ENCODE peak calls at places on chromosome 6, in five cellular contexts. One of them, this sample, is unnamed.
A peak's percentile ranks its signal among the peaks of the same experiment; 100 is the strongest.

GRCh38 chr6:149318581-149319286 is 1.2 kb downstream of the TAB2 start:
- DNase-seq in GM23338: peak; percentile 37
- DNase-seq in GDM1: no peak
- DNase-seq in Karpas-422: peak; percentile 51
- DNase-seq in ascending aorta: no peak
- DNase-seq in this sample: no peak

GRCh38 chr6:137646506-137646905 is 152.3 kb upstream of the OLIG3 start:
- DNase-seq in GDM1: no peak
- DNase-seq in Karpas-422: no peak
- DNase-seq in GM23338: no peak
- DNase-seq in ascending aorta: no peak
- DNase-seq in this sample: no peak

GRCh38 chr6:41441598-41442205 is 104.5 kb upstream of the FOXP4 start:
- DNase-seq in Karpas-422: no peak
- DNase-seq in GM23338: no peak
- DNase-seq in GDM1: no peak
- DNase-seq in ascending aorta: no peak
- DNase-seq in this sample: no peak

GRCh38 chr6:130981409-130981808 is 81.6 kb downstream of the EPB41L2 start:
- DNase-seq in GDM1: no peak
- DNase-seq in ascending aorta: no peak
- DNase-seq in Karpas-422: no peak
- DNase-seq in GM23338: no peak
- DNase-seq in this sample: no peak

GRCh38 chr6:129251669-129252376 is 368.9 kb downstream of the LAMA2 start:
- DNase-seq in GM23338: peak; percentile 82
- DNase-seq in Karpas-422: peak; percentile 81
- DNase-seq in ascending aorta: peak; percentile 64
- DNase-seq in GDM1: peak; percentile 18
- DNase-seq in this sample: peak; percentile 10

GRCh38 chr6:132357120-132357519 is 44.2 kb downstream of the MOXD1 start:
- DNase-seq in GDM1: no peak
- DNase-seq in ascending aorta: no peak
- DNase-seq in GM23338: no peak
- DNase-seq in Karpas-422: no peak
- DNase-seq in this sample: no peak

GRCh38 chr6:142356271-142356938 is 54.6 kb downstream of the ADGRG6 start:
- DNase-seq in GM23338: no peak
- DNase-seq in Karpas-422: no peak
- DNase-seq in GDM1: no peak
- DNase-seq in ascending aorta: no peak
- DNase-seq in this sample: no peak

GRCh38 chr6:7673063-7673536 is 52.8 kb upstream of the BMP6 start:
- DNase-seq in Karpas-422: no peak
- DNase-seq in GM23338: peak; percentile 87
- DNase-seq in GDM1: no peak
- DNase-seq in ascending aorta: no peak
- DNase-seq in this sample: no peak

GRCh38 chr6:41958022-41958856 is 16.6 kb upstream of the CCND3 start:
- DNase-seq in Karpas-422: no peak
- DNase-seq in ascending aorta: no peak
- DNase-seq in GDM1: no peak
- DNase-seq in GM23338: no peak
- DNase-seq in this sample: no peak

GRCh38 chr6:112600168-112600567 is 253.0 kb downstream of the RFPL4B start:
- DNase-seq in Karpas-422: no peak
- DNase-seq in GDM1: no peak
- DNase-seq in GM23338: no peak
- DNase-seq in ascending aorta: no peak
- DNase-seq in this sample: no peak

GRCh38 chr6:14070457-14070856 is 47.1 kb upstream of the CD83 start:
- DNase-seq in GM23338: no peak
- DNase-seq in ascending aorta: no peak
- DNase-seq in Karpas-422: no peak
- DNase-seq in GDM1: no peak
- DNase-seq in this sample: no peak

GRCh38 chr6:139028242-139028657 is 295 bp upstream of the ABRACL start:
- DNase-seq in GM23338: peak; percentile 92
- DNase-seq in ascending aorta: no peak
- DNase-seq in GDM1: no peak
- DNase-seq in Karpas-422: peak; percentile 72
- DNase-seq in this sample: no peak

GRCh38 chr6:141580988-141581387 is 551.7 kb upstream of the GJE1 start:
- DNase-seq in Karpas-422: no peak
- DNase-seq in ascending aorta: no peak
- DNase-seq in GDM1: no peak
- DNase-seq in GM23338: no peak
- DNase-seq in this sample: no peak

GRCh38 chr6:15148356-15149058 is 97.4 kb upstream of the JARID2 start:
- DNase-seq in GM23338: peak; percentile 50
- DNase-seq in ascending aorta: no peak
- DNase-seq in GDM1: no peak
- DNase-seq in Karpas-422: no peak
- DNase-seq in this sample: no peak

GRCh38 chr6:48078092-48078491 is 32.9 kb downstream of the PTCHD4 start:
- DNase-seq in Karpas-422: no peak
- DNase-seq in ascending aorta: no peak
- DNase-seq in GM23338: no peak
- DNase-seq in GDM1: no peak
- DNase-seq in this sample: no peak

GRCh38 chr6:31007694-31008093 is 2.6 kb upstream of the MUC22 start:
- DNase-seq in Karpas-422: no peak
- DNase-seq in ascending aorta: no peak
- DNase-seq in GDM1: no peak
- DNase-seq in GM23338: no peak
- DNase-seq in this sample: no peak

GRCh38 chr6:127547909-127548649 is 28.9 kb upstream of the C6orf58 start:
- DNase-seq in GDM1: no peak
- DNase-seq in ascending aorta: no peak
- DNase-seq in GM23338: peak; percentile 32
- DNase-seq in Karpas-422: no peak
- DNase-seq in this sample: no peak

GRCh38 chr6:51467231-51467952 is 620.0 kb downstream of the PKHD1 start:
- DNase-seq in ascending aorta: no peak
- DNase-seq in GDM1: no peak
- DNase-seq in GM23338: no peak
- DNase-seq in Karpas-422: no peak
- DNase-seq in this sample: no peak

GRCh38 chr6:96939019-96939805 is 14.7 kb downstream of the KLHL32 start:
- DNase-seq in GM23338: no peak
- DNase-seq in ascending aorta: no peak
- DNase-seq in GDM1: no peak
- DNase-seq in Karpas-422: no peak
- DNase-seq in this sample: peak; percentile 34

GRCh38 chr6:116255246-116255800 is 1.4 kb upstream of the TSPYL4 start:
- DNase-seq in GDM1: no peak
- DNase-seq in Karpas-422: no peak
- DNase-seq in GM23338: no peak
- DNase-seq in ascending aorta: no peak
- DNase-seq in this sample: no peak

GRCh38 chr6:110476046-110476849 is at the start of gene SLC22A16:
- DNase-seq in GM23338: peak; percentile 57
- DNase-seq in Karpas-422: no peak
- DNase-seq in GDM1: no peak
- DNase-seq in ascending aorta: no peak
- DNase-seq in this sample: no peak

GRCh38 chr6:166412911-166413384 is 30.2 kb upstream of the MPC1 start:
- DNase-seq in GM23338: no peak
- DNase-seq in ascending aorta: no peak
- DNase-seq in Karpas-422: no peak
- DNase-seq in GDM1: no peak
- DNase-seq in this sample: no peak

GRCh38 chr6:83055366-83055964 is 10.2 kb downstream of the UBE3D start:
- DNase-seq in Karpas-422: peak; percentile 82
- DNase-seq in GDM1: no peak
- DNase-seq in GM23338: peak; percentile 78
- DNase-seq in ascending aorta: peak; percentile 68
- DNase-seq in this sample: peak; percentile 31

GRCh38 chr6:43584892-43585570 is 9.0 kb downstream of the POLH start:
- DNase-seq in Karpas-422: no peak
- DNase-seq in GM23338: no peak
- DNase-seq in ascending aorta: no peak
- DNase-seq in GDM1: no peak
- DNase-seq in this sample: no peak

GRCh38 chr6:30568245-30568644 is 3.0 kb upstream of the ABCF1 start:
- DNase-seq in GM23338: no peak
- DNase-seq in ascending aorta: no peak
- DNase-seq in Karpas-422: no peak
- DNase-seq in GDM1: no peak
- DNase-seq in this sample: no peak

GRCh38 chr6:42978487-42978792 is 541 bp downstream of the PEX6 start:
- DNase-seq in ascending aorta: peak; percentile 67
- DNase-seq in Karpas-422: peak; percentile 60
- DNase-seq in GM23338: peak; percentile 60
- DNase-seq in GDM1: no peak
- DNase-seq in this sample: no peak

GRCh38 chr6:166058064-166058739 is 109.4 kb downstream of the TBXT start:
- DNase-seq in GM23338: no peak
- DNase-seq in GDM1: no peak
- DNase-seq in ascending aorta: no peak
- DNase-seq in Karpas-422: no peak
- DNase-seq in this sample: no peak

GRCh38 chr6:100818066-100818465 is 63.1 kb downstream of the ASCC3 start:
- DNase-seq in GDM1: no peak
- DNase-seq in GM23338: no peak
- DNase-seq in ascending aorta: no peak
- DNase-seq in Karpas-422: no peak
- DNase-seq in this sample: no peak

GRCh38 chr6:71531841-71532240 is 243.2 kb downstream of the OGFRL1 start:
- DNase-seq in Karpas-422: no peak
- DNase-seq in GM23338: no peak
- DNase-seq in GDM1: no peak
- DNase-seq in ascending aorta: no peak
- DNase-seq in this sample: no peak

GRCh38 chr6:4774715-4775590 is 1.3 kb upstream of the CDYL start:
- DNase-seq in GM23338: peak; percentile 61
- DNase-seq in GDM1: peak; percentile 32
- DNase-seq in ascending aorta: peak; percentile 74
- DNase-seq in Karpas-422: no peak
- DNase-seq in this sample: peak; percentile 69

GRCh38 chr6:41698350-41698781 is 37.0 kb downstream of the TFEB start:
- DNase-seq in GM23338: no peak
- DNase-seq in GDM1: no peak
- DNase-seq in Karpas-422: no peak
- DNase-seq in ascending aorta: no peak
- DNase-seq in this sample: no peak

GRCh38 chr6:16134430-16134829 is 5.5 kb downstream of the MYLIP start:
- DNase-seq in GM23338: no peak
- DNase-seq in Karpas-422: no peak
- DNase-seq in ascending aorta: no peak
- DNase-seq in GDM1: no peak
- DNase-seq in this sample: no peak

GRCh38 chr6:158978752-158979151 is 21.2 kb downstream of the RSPH3 start:
- DNase-seq in GM23338: no peak
- DNase-seq in ascending aorta: no peak
- DNase-seq in GDM1: no peak
- DNase-seq in Karpas-422: peak; percentile 44
- DNase-seq in this sample: no peak

GRCh38 chr6:98657764-98658163 is 176.6 kb upstream of the POU3F2 start:
- DNase-seq in GM23338: peak; percentile 83
- DNase-seq in ascending aorta: no peak
- DNase-seq in Karpas-422: peak; percentile 52
- DNase-seq in GDM1: peak; percentile 39
- DNase-seq in this sample: no peak

GRCh38 chr6:83057705-83058321 is 7.8 kb downstream of the UBE3D start:
- DNase-seq in GDM1: no peak
- DNase-seq in GM23338: peak; percentile 72
- DNase-seq in ascending aorta: no peak
- DNase-seq in Karpas-422: peak; percentile 82
- DNase-seq in this sample: no peak